ENCODE peak calls at places on chromosomes 11 and 22, in five cellular contexts. P is dermis microvascular lymphatic vessel endothelial cell, H is RPMI7951, U is endothelial cell, L is fibroblast of the aortic adventitia. G is an unnamed sample.

GRCh38 chr11:95577716-95578460 is 211.7 kb downstream of the FAM76B start:
- DNase-seq in H (no peak), L (peak), P (no peak), U (no peak), G (peak)

GRCh38 chr11:124919836-124920755 is 1.0 kb downstream of the HEPN1 start:
- DNase-seq in P (no peak), U (no peak), H (no peak), L (no peak), G (no peak)

GRCh38 chr11:61967924-61968757 is 707 bp upstream of the FTH1 start:
- DNase-seq in U (peak), L (peak), H (peak), P (no peak), G (no peak)

GRCh38 chr11:110000045-110000502 is 93.1 kb upstream of the ZC3H12C start:
- DNase-seq in L (peak), U (no peak), P (no peak), H (peak), G (peak)

GRCh38 chr22:35637943-35638342 is 10.3 kb upstream of the APOL6 start:
- DNase-seq in L (no peak), H (no peak), P (no peak), U (no peak), G (no peak)

GRCh38 chr22:39349967-39350802 is at the start of gene SYNGR1:
- DNase-seq in H (no peak), P (no peak), U (peak), L (no peak), G (no peak)

GRCh38 chr11:58058276-58059010 is 27.7 kb downstream of the OR6Q1 start:
- DNase-seq in H (no peak), U (no peak), P (no peak), L (no peak), G (no peak)

GRCh38 chr11:2089536-2090165 is 49.5 kb downstream of the IGF2 start:
- DNase-seq in H (peak), P (no peak), U (no peak), L (peak), G (peak)

GRCh38 chr22:42388130-42388797 is 43.9 kb downstream of the NFAM1 start:
- DNase-seq in L (no peak), H (no peak), P (no peak), U (no peak), G (no peak)

GRCh38 chr22:45194686-45195085 is 31.0 kb downstream of the NUP50 start:
- DNase-seq in H (no peak), L (no peak), U (no peak), P (no peak), G (no peak)

GRCh38 chr22:22974795-22975580 is 87.4 kb downstream of the IGLL5 start:
- DNase-seq in L (no peak), H (no peak), P (no peak), U (no peak), G (no peak)

GRCh38 chr11:118897721-118898310 is 14.1 kb downstream of the CXCR5 start:
- DNase-seq in H (no peak), U (no peak), L (no peak), P (no peak), G (no peak)

GRCh38 chr11:68441466-68442230 is 18.9 kb upstream of the PPP6R3 start:
- DNase-seq in U (no peak), P (no peak), H (peak), L (no peak), G (peak)

G was measured in fibroblast of the conjunctiva.